ENCODE peak calls at places on chromosomes 4 and X, in ten cellular contexts. T, A, U, L, W, P, C, B, D and X are unnamed samples.

GRCh38 chr4:41146196-41146595 is 68.1 kb downstream of the APBB2 start:
- DNase-seq in B (no peak), L (no peak), A (no peak), D (no peak), P (no peak), C (no peak), T (no peak), U (no peak), W (no peak), X (no peak)

GRCh38 chrX:106631615-106632014 is 19.8 kb downstream of the RADX start:
- DNase-seq in B (no peak), T (no peak), L (no peak), U (no peak), C (no peak), A (no peak), P (no peak), D (no peak), W (no peak), X (no peak)

GRCh38 chr4:139655116-139655515 is 10.5 kb upstream of the MGST2 start:
- DNase-seq in A (no peak), P (no peak), B (no peak), L (no peak), T (no peak), U (no peak), D (peak; percentile 19), W (no peak), C (peak; percentile 20), X (no peak)

GRCh38 chr4:19983072-19983471 is 268.6 kb upstream of the SLIT2 start:
- DNase-seq in L (no peak), B (no peak), T (no peak), P (no peak), D (no peak), U (no peak), A (no peak), W (no peak), C (no peak), X (no peak)

GRCh38 chr4:101187837-101188236 is 159.5 kb downstream of the PPP3CA start:
- DNase-seq in C (peak; percentile 3), B (no peak), T (no peak), D (no peak), P (no peak), A (no peak), U (no peak), L (no peak), W (no peak), X (no peak)

GRCh38 chrX:1564750-1565683 is 26.4 kb upstream of the AKAP17A start:
- DNase-seq in T (no peak), A (no peak), U (peak; percentile 2), D (no peak), C (no peak), L (no peak), W (no peak), P (no peak), B (no peak), X (no peak)

GRCh38 chr4:164892018-164892417 is 15.0 kb downstream of the APELA start:
- DNase-seq in B (no peak), C (no peak), P (no peak), T (no peak), W (no peak), L (no peak), A (no peak), U (no peak), D (no peak), X (no peak)

GRCh38 chr4:2812985-2813384 is 20.1 kb downstream of the SH3BP2 start:
- DNase-seq in B (no peak), A (no peak), P (peak; percentile 58), T (peak; percentile 26), L (no peak), D (no peak), W (no peak), U (no peak), C (no peak), X (no peak)

GRCh38 chr4:120692964-120693363 is 229.6 kb downstream of the PRDM5 start:
- DNase-seq in T (no peak), B (peak; percentile 74), W (no peak), A (peak; percentile 46), D (no peak), U (no peak), C (no peak), P (no peak), L (no peak), X (no peak)

GRCh38 chrX:40245411-40246140 is 147.8 kb upstream of the BCOR start:
- DNase-seq in B (no peak), U (no peak), T (no peak), W (no peak), A (no peak), P (peak; percentile 49), L (no peak), D (no peak), C (no peak), X (no peak)

GRCh38 chrX:131216828-131217227 is 72.3 kb downstream of the IGSF1 start:
- DNase-seq in B (no peak), L (no peak), A (no peak), W (no peak), T (no peak), C (no peak), U (no peak), P (no peak), D (no peak), X (no peak)

GRCh38 chr4:11133868-11134267 is 294.8 kb downstream of the HS3ST1 start:
- DNase-seq in U (no peak), L (no peak), T (no peak), A (no peak), B (no peak), C (no peak), W (no peak), P (no peak), D (no peak), X (no peak)